ENCODE peak calls at places on chromosomes 2 and 18, in four cellular contexts. F is lower lobe of right lung, J is neural progenitor cell, M is AG10803. S is an unnamed sample.

GRCh38 chr2:67006373-67006960 is 390.7 kb upstream of the ETAA1 start:
- DNase-seq in F (no peak), J (no peak), M (no peak), S (no peak)

GRCh38 chr2:209208211-209208610 is 215.6 kb upstream of the MAP2 start:
- DNase-seq in M (no peak), F (peak; percentile 43), J (peak; percentile 64), S (no peak)

GRCh38 chr2:96695602-96696001 is 44.3 kb downstream of the LMAN2L start:
- DNase-seq in J (no peak), M (no peak), F (no peak), S (no peak)

GRCh38 chr2:138435701-138436100 is 65.9 kb upstream of the SPOPL start:
- DNase-seq in F (no peak), M (no peak), J (no peak), S (no peak)

GRCh38 chr2:65103013-65103720 is 26.7 kb downstream of the RAB1A start:
- DNase-seq in F (no peak), M (peak; percentile 36), J (peak; percentile 14), S (no peak)

GRCh38 chr2:10007921-10008808 is 35.2 kb upstream of the KLF11 start:
- DNase-seq in J (no peak), F (peak; percentile 36), M (peak; percentile 61), S (no peak)

GRCh38 chr2:54073796-54074195 is 41.6 kb upstream of the ACYP2 start:
- DNase-seq in J (no peak), F (no peak), M (no peak), S (no peak)

GRCh38 chr2:234488913-234489451 is 7.9 kb downstream of the ARL4C start:
- DNase-seq in M (no peak), F (no peak), J (no peak), S (no peak)

GRCh38 chr18:27750014-27750413 is 426.9 kb downstream of the CDH2 start:
- DNase-seq in J (peak; percentile 20), M (peak; percentile 48), F (no peak), S (no peak)

GRCh38 chr2:207444756-207445155 is 85.0 kb upstream of the CREB1 start:
- DNase-seq in J (no peak), F (no peak), M (no peak), S (no peak)

GRCh38 chr18:68438983-68439382 is 275.9 kb downstream of the TMX3 start:
- DNase-seq in J (peak; percentile 72), M (peak; percentile 98), F (no peak), S (no peak)

GRCh38 chr2:40213071-40213470 is 238.8 kb downstream of the SLC8A1 start:
- DNase-seq in M (peak; percentile 82), J (peak; percentile 15), F (no peak), S (no peak)

GRCh38 chr2:33426666-33427231 is 49.7 kb upstream of the RASGRP3 start:
- DNase-seq in F (no peak), M (peak; percentile 63), J (no peak), S (no peak)

GRCh38 chr2:126862730-126863129 is 36.0 kb upstream of the TEX51 start:
- DNase-seq in M (no peak), F (no peak), J (no peak), S (no peak)

GRCh38 chr2:126860395-126860794 is 38.3 kb upstream of the TEX51 start:
- DNase-seq in M (no peak), F (no peak), J (no peak), S (peak; percentile 33)

GRCh38 chr2:126866451-126866850 is 32.2 kb upstream of the TEX51 start:
- DNase-seq in F (no peak), J (no peak), M (no peak), S (no peak)

GRCh38 chr2:126863336-126864015 is 35.2 kb upstream of the TEX51 start:
- DNase-seq in J (no peak), F (no peak), M (no peak), S (peak; percentile 24)

GRCh38 chr2:126864861-126865260 is 33.8 kb upstream of the TEX51 start:
- DNase-seq in M (no peak), F (no peak), J (no peak), S (peak; percentile 41)
- TF ChIP-seq CTCF in M (peak; percentile 22), F (no peak), J (peak; percentile 18), S (no peak)

DNA sequence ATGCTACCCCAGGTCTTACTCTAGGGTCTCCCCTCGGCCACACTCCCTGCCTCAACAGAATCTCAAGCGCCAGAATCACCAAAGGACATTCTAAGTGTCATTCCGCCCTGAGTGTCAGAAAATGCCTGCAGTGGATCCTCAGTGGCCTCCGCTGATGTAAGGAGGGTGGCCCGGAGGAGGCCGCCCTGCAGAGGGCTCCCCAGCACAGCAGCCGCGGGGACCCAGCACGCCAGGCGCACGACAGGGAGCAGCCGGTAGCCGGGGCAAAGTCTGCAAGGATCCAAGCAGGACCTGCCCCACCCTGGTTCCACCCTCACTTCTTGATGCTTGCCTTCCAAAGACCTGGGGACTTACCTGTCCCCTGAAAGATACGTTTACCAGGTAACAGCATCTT is 54.2 kb upstream of the ID2 start:
- DNase-seq in F (peak; percentile 30), M (no peak), J (no peak), S (no peak)
- H3K4me3 ChIP-seq in F (no peak overlapping the region), M (no peak overlapping the region), J (no peak overlapping the region), S (no peak overlapping the region)

DNA sequence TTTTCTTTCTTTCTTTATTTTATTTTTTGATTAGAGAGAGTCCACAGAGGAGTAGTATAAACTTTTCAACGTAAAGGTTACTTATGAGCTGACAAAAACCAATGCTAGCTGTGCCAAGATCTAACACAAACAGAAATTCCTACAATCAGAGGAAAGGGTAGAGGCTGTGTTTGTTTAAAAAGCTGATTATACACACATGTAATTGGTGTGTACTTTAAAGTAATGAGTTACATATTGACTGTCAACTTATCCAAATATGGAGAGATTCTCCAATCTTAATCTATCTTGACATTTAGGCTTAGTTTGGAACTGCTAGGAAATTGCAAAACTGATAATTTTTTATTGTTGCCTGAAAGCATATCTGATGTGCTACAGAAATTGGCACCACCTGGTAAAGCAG is 63.7 kb upstream of the FAM110C start:
- DNase-seq in F (no peak), J (no peak), M (no peak), S (no peak)
- TF ChIP-seq CTCF in F (no peak), J (no peak), M (no peak), S (no peak)

GRCh38 chr2:229627728-229628127 is 86.6 kb downstream of the DNER start:
- DNase-seq in M (no peak), F (no peak), J (no peak), S (no peak)

GRCh38 chr2:229620759-229621158 is 93.6 kb downstream of the DNER start:
- DNase-seq in J (no peak), F (no peak), M (no peak), S (no peak)

DNA sequence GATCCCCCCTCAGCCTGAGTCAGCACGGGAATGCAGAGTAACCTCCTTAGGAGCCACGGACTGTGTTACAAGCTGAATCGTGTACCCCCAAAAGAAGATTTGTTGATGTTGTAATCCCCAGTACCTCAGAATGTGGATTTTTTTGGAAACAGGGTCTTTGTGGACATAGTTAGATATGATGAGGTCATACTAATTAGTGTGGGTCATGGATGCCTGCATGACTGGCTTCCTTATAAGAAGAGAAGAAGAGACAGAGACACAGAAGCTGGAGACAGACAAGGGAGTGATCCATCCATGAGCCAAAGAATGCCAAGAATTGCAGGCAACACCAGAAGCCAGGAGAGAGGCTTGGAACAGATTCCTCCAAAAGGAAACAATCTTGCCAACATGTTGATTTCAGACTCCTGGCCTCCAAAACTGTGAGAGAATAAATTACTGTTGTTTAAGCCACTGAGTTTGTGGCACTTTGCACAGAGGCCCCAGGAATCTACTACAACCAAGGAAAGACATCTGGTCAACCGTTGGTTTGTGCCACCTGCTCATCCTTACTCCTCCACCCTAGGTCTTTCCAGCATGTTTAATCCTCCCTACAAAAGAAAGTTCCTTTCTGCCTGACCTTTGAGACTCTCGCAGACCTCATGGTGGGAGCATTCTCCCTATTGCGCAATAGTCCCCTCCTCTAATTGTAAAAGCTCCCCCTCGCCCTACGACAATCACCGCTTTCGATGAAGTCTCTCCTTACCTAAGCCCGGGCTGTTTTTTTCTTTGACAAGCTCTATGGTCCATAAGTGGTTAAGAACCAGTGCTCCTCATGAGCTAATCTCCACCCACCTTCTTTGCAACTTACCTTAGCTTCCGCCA is 91.6 kb downstream of the DNER start:
- DNase-seq in J (no peak), M (peak; percentile 13), F (no peak), S (no peak)
- H3K4me3 ChIP-seq in J (no peak overlapping the region), M (no peak overlapping the region), F (no peak overlapping the region), S (no peak overlapping the region)

GRCh38 chr2:213152065-213152794 is 818 bp upstream of the IKZF2 start:
- DNase-seq in M (peak; percentile 73), J (peak; percentile 82), F (peak; percentile 75), S (peak; percentile 88)
- TF ChIP-seq CTCF in M (peak; percentile 44), J (peak; percentile 41), F (peak; percentile 30), S (no peak)

GRCh38 chr18:79007440-79007839 is 27.8 kb downstream of the SALL3 start:
- DNase-seq in F (no peak), J (no peak), M (no peak), S (no peak)

GRCh38 chr18:79008356-79008940 is 28.8 kb downstream of the SALL3 start:
- DNase-seq in J (no peak), F (no peak), M (no peak), S (no peak)

GRCh38 chr18:79006106-79006795 is 26.6 kb downstream of the SALL3 start:
- DNase-seq in M (no peak), F (no peak), J (no peak), S (no peak)

GRCh38 chr18:79011300-79011870 is 31.8 kb downstream of the SALL3 start:
- DNase-seq in J (no peak), M (no peak), F (no peak), S (no peak)

GRCh38 chr18:79010802-79011201 is 31.2 kb downstream of the SALL3 start:
- DNase-seq in F (no peak), J (no peak), M (no peak), S (no peak)
- H3K4me3 ChIP-seq in F (no peak overlapping the region), J (no peak overlapping the region), M (no peak overlapping the region), S (no peak overlapping the region)

GRCh38 chr2:199469514-199470360 is 12.0 kb upstream of the SATB2 start:
- DNase-seq in M (no peak), F (no peak), J (peak; percentile 18), S (no peak)
- TF ChIP-seq CTCF in M (no peak), F (no peak), J (no peak), S (no peak)

GRCh38 chr2:219434468-219434717 is 250 bp upstream of the SPEG start:
- DNase-seq in M (no peak), F (no peak), J (no peak), S (no peak)
- H3K4me3 ChIP-seq in M (no peak overlapping the region), F (no peak overlapping the region), J (peak overlapping the region; percentile 49), S (peak overlapping the region; percentile 69)

S was measured in coronary artery.